ENCODE peak calls at places on chromosomes 4 and X, in ten cellular contexts. D is transverse colon; M is upper lobe of left lung; P is HCT116; J is WERI-Rb-1; I is colonic mucosa; W is A673; R is pancreas; V is CD8-positive, alpha-beta T cell; L is thoracic aorta. Z is an unnamed sample.

GRCh38 chrX:103666202-103667107 is 20.0 kb downstream of the MORF4L2 start:
- DNase-seq in D (no peak), M (no peak), P (no peak), J (no peak), I (no peak), W (no peak), R (no peak), V (no peak), L (no peak), Z (no peak)

GRCh38 chr4:30068234-30068633 is 651.9 kb upstream of the PCDH7 start:
- DNase-seq in D (no peak), M (no peak), P (no peak), J (no peak), I (no peak), W (peak), R (no peak), V (no peak), L (no peak), Z (no peak)

GRCh38 chr4:153564630-153565525 is 98.7 kb downstream of the TMEM131L start:
- DNase-seq in D (no peak), M (no peak), P (no peak), J (peak), I (peak), W (peak), R (peak), V (no peak), L (no peak), Z (no peak)

GRCh38 chrX:131397891-131398290 is 108.8 kb upstream of the IGSF1 start:
- DNase-seq in D (no peak), M (no peak), P (no peak), J (no peak), I (no peak), W (no peak), R (no peak), V (no peak), L (no peak), Z (no peak)

GRCh38 chr4:3010577-3010976 is 47.2 kb downstream of the GRK4 start:
- DNase-seq in D (no peak), M (no peak), P (no peak), J (no peak), I (no peak), W (no peak), R (no peak), V (no peak), L (no peak), Z (no peak)

GRCh38 chr4:66266035-66266434 is 595.7 kb upstream of the EPHA5 start:
- DNase-seq in D (no peak), M (no peak), P (no peak), J (peak), I (no peak), W (no peak), R (no peak), V (no peak), L (no peak), Z (no peak)

GRCh38 chrX:111375747-111376146 is 36.2 kb downstream of the DCX start:
- DNase-seq in D (no peak), M (no peak), P (no peak), J (no peak), I (no peak), W (peak), R (no peak), V (no peak), L (no peak), Z (no peak)

GRCh38 chr4:3331511-3332394 is 38.9 kb downstream of the RGS12 start:
- DNase-seq in D (no peak), M (peak), P (no peak), J (no peak), I (no peak), W (no peak), R (peak), V (no peak), L (no peak), Z (no peak)

GRCh38 chr4:105551968-105552746 is at the start of gene ARHGEF38:
- DNase-seq in D (peak), M (no peak), P (no peak), J (no peak), I (peak), W (peak), R (peak), V (no peak), L (no peak), Z (no peak)

GRCh38 chr4:88659061-88659889 is 38.4 kb downstream of the NAP1L5 start:
- DNase-seq in D (peak), M (no peak), P (peak), J (peak), I (peak), W (peak), R (peak), V (no peak), L (peak), Z (no peak)

GRCh38 chr4:76811604-76812412 is 86.1 kb downstream of the SOWAHB start:
- DNase-seq in D (no peak), M (no peak), P (no peak), J (no peak), I (no peak), W (peak), R (no peak), V (no peak), L (no peak), Z (peak)

GRCh38 chr4:83535520-83535944 is 376 bp upstream of the GPAT3 start:
- DNase-seq in D (peak), M (no peak), P (peak), J (peak), I (peak), W (peak), R (peak), V (no peak), L (no peak), Z (peak)

GRCh38 chrX:152072236-152072635 is 66.1 kb downstream of the MAGEA10 start:
- DNase-seq in D (no peak), M (no peak), P (no peak), J (no peak), I (no peak), W (no peak), R (peak), V (no peak), L (no peak), Z (no peak)

GRCh38 chrX:15873566-15873965 is 19.0 kb upstream of the AP1S2 start:
- DNase-seq in D (no peak), M (no peak), P (no peak), J (no peak), I (no peak), W (no peak), R (no peak), V (no peak), L (no peak), Z (no peak)

GRCh38 chr4:41506071-41506470 is 31.9 kb upstream of the LIMCH1 start:
- DNase-seq in D (no peak), M (no peak), P (no peak), J (no peak), I (no peak), W (no peak), R (no peak), V (no peak), L (no peak), Z (no peak)

GRCh38 chr4:153419673-153420278 is 46.4 kb upstream of the TMEM131L start:
- DNase-seq in D (no peak), M (no peak), P (no peak), J (no peak), I (no peak), W (no peak), R (no peak), V (no peak), L (no peak), Z (no peak)

GRCh38 chr4:41305486-41305885 is 48.8 kb downstream of the UCHL1 start:
- DNase-seq in D (no peak), M (no peak), P (no peak), J (peak), I (no peak), W (no peak), R (no peak), V (no peak), L (no peak), Z (no peak)

GRCh38 chr4:34196375-34196774 is 2047.9 kb downstream of the ARAP2 start:
- DNase-seq in D (no peak), M (no peak), P (no peak), J (no peak), I (no peak), W (no peak), R (no peak), V (no peak), L (no peak), Z (no peak)

GRCh38 chrX:130197464-130197863 is 25.7 kb downstream of the RAB33A start:
- DNase-seq in D (no peak), M (no peak), P (no peak), J (no peak), I (no peak), W (no peak), R (no peak), V (no peak), L (no peak), Z (peak)

GRCh38 chr4:20995015-20995414 is 294.8 kb downstream of the PACRGL start:
- DNase-seq in D (no peak), M (no peak), P (no peak), J (no peak), I (no peak), W (no peak), R (no peak), V (no peak), L (no peak), Z (no peak)

GRCh38 chr4:110735691-110736090 is 112.8 kb upstream of the PITX2 start:
- DNase-seq in D (no peak), M (no peak), P (no peak), J (no peak), I (no peak), W (peak), R (no peak), V (no peak), L (no peak), Z (no peak)

GRCh38 chr4:71162386-71162785 is 168.9 kb downstream of the DCK start:
- DNase-seq in D (no peak), M (no peak), P (no peak), J (no peak), I (no peak), W (no peak), R (no peak), V (no peak), L (no peak), Z (no peak)

GRCh38 chrX:9846631-9847030 is 60.4 kb downstream of the SHROOM2 start:
- DNase-seq in D (no peak), M (no peak), P (no peak), J (no peak), I (no peak), W (no peak), R (no peak), V (no peak), L (no peak), Z (no peak)

GRCh38 chrX:149541521-149542047 is 772 bp downstream of the EOLA1 start:
- DNase-seq in D (no peak), M (no peak), P (no peak), J (no peak), I (no peak), W (no peak), R (no peak), V (no peak), L (no peak), Z (no peak)

GRCh38 chr4:173573286-173573685 is 43.3 kb upstream of the HAND2 start:
- DNase-seq in D (no peak), M (no peak), P (no peak), J (no peak), I (no peak), W (no peak), R (no peak), V (no peak), L (no peak), Z (no peak)

GRCh38 chr4:93897559-93897958 is 69.0 kb downstream of the ATOH1 start:
- DNase-seq in D (no peak), M (no peak), P (peak), J (no peak), I (no peak), W (peak), R (no peak), V (no peak), L (no peak), Z (no peak)

GRCh38 chrX:53048169-53049126 is at the start of gene GPR173:
- DNase-seq in D (peak), M (peak), P (no peak), J (peak), I (peak), W (peak), R (peak), V (no peak), L (no peak), Z (peak)

GRCh38 chr4:5923306-5923830 is 30.5 kb upstream of the CRMP1 start:
- DNase-seq in D (no peak), M (no peak), P (no peak), J (no peak), I (no peak), W (no peak), R (no peak), V (no peak), L (no peak), Z (no peak)

GRCh38 chr4:185346975-185347601 is 48.6 kb downstream of the LRP2BP start:
- DNase-seq in D (no peak), M (no peak), P (no peak), J (no peak), I (no peak), W (no peak), R (no peak), V (no peak), L (no peak), Z (no peak)

GRCh38 chr4:185874516-185875230 is 62.7 kb upstream of the SORBS2 start:
- DNase-seq in D (no peak), M (no peak), P (no peak), J (no peak), I (no peak), W (no peak), R (no peak), V (no peak), L (no peak), Z (no peak)

GRCh38 chr4:98446499-98447375 is 185.6 kb downstream of the RAP1GDS1 start:
- DNase-seq in D (peak), M (no peak), P (no peak), J (no peak), I (no peak), W (no peak), R (no peak), V (peak), L (no peak), Z (no peak)

GRCh38 chr4:37447886-37448285 is 203.3 kb downstream of the NWD2 start:
- DNase-seq in D (no peak), M (no peak), P (no peak), J (no peak), I (no peak), W (no peak), R (no peak), V (no peak), L (no peak), Z (no peak)

GRCh38 chrX:99938464-99938863 is 471.6 kb downstream of the PCDH19 start:
- DNase-seq in D (no peak), M (peak), P (no peak), J (no peak), I (no peak), W (no peak), R (no peak), V (no peak), L (no peak), Z (no peak)

GRCh38 chrX:54358424-54359211 is 772 bp upstream of the WNK3 start:
- DNase-seq in D (peak), M (peak), P (no peak), J (peak), I (peak), W (peak), R (peak), V (peak), L (no peak), Z (peak)
- H3K27ac ChIP-seq in D (peak), M (no peak), P (no peak), J (peak), I (no peak), W (peak), R (peak), V (no peak), L (peak), Z (peak)

GRCh38 chrX:134712272-134712671 is 54.0 kb upstream of the PLAC1 start:
- DNase-seq in D (no peak), M (no peak), P (no peak), J (no peak), I (no peak), W (no peak), R (no peak), V (no peak), L (no peak), Z (no peak)
- TF ChIP-seq CTCF in D (no peak), M (no peak), P (no peak), J (no peak), I (no peak), W (no peak), R (no peak), V (no peak), L (no peak), Z (no peak)

GRCh38 chr4:101621120-101621519 is 169.4 kb upstream of the BANK1 start:
- DNase-seq in D (no peak), M (no peak), P (no peak), J (no peak), I (no peak), W (peak), R (no peak), V (no peak), L (no peak), Z (no peak)
- H3K4me3 ChIP-seq in D (no peak), M (no peak), P (no peak), J (no peak), I (no peak), W (no peak), R (no peak), V (no peak), L (no peak), Z (no peak)

GRCh38 chr4:155952546-155952945 is 1.1 kb downstream of the CTSO start:
- DNase-seq in D (no peak), M (no peak), P (no peak), J (no peak), I (no peak), W (no peak), R (no peak), V (no peak), L (no peak), Z (no peak)

GRCh38 chr4:155950461-155950860 is 3.2 kb downstream of the CTSO start:
- DNase-seq in D (no peak), M (no peak), P (no peak), J (peak), I (no peak), W (no peak), R (no peak), V (no peak), L (no peak), Z (no peak)

GRCh38 chr4:155954939-155955338 is 1.3 kb upstream of the CTSO start:
- DNase-seq in D (no peak), M (no peak), P (no peak), J (no peak), I (no peak), W (no peak), R (no peak), V (no peak), L (no peak), Z (no peak)

GRCh38 chr4:155953151-155954117 is at the start of gene CTSO:
- DNase-seq in D (peak), M (peak), P (peak), J (peak), I (peak), W (peak), R (peak), V (peak), L (peak), Z (peak)

GRCh38 chr4:155954118-155954503 is 445 bp upstream of the CTSO start:
- DNase-seq in D (peak), M (no peak), P (no peak), J (no peak), I (peak), W (no peak), R (no peak), V (no peak), L (no peak), Z (no peak)
- H3K27ac ChIP-seq in D (peak), M (peak), P (peak), J (peak), I (peak), W (peak), R (peak), V (peak), L (peak), Z (peak)

DNA sequence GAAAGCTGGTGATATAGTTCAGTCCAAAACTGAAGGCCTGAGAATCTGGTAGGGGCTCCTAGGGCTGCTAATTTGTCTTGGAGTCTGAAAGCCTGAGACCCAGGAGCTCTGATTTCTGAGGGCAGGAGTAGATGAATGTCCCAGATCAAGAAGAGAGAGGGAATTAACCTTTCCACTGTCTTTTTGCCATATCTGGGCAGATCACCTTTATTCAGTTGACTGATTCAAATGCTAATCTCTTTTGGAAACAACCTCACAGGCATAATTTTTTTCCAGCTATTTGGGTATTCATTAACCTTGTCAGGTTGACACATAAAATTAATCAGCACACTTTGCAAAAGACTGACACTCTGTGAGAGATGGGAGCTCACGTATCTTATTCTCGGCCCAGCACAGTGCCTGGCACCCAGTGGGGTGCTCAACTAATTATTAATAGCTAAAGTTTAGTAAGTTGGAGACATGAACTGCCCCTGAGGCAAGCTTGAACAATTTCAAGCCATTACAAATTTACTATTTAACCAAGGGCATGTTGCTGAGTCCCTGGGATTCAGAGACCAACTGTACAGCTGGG is 114.3 kb downstream of the CPEB2 start:
- DNase-seq in D (no peak), M (no peak), P (no peak), J (no peak), I (no peak), W (no peak), R (peak), V (no peak), L (no peak), Z (no peak)
- TF ChIP-seq CTCF in D (no peak), M (no peak), P (no peak), J (no peak), I (no peak), W (no peak), R (no peak), V (no peak), L (no peak), Z (no peak)

Z was measured in left ventricle myocardium inferior.